ENCODE peak calls at places on chromosome 6, in eight cellular contexts. G, O, Z, R, J, D, Y and H are unnamed samples.

GRCh38 chr6:14510038-14510437 is 392.5 kb downstream of the CD83 start:
- DNase-seq in O (no peak), Y (no peak), D (no peak), R (no peak), Z (no peak), G (no peak), J (no peak), H (no peak)

GRCh38 chr6:143877584-143878271 is 13.5 kb downstream of the ZC2HC1B start:
- DNase-seq in D (no peak), Y (no peak), R (no peak), O (no peak), Z (no peak), J (no peak), G (no peak), H (no peak)

GRCh38 chr6:38088794-38089193 is 269.3 kb downstream of the ZFAND3 start:
- DNase-seq in D (no peak), O (no peak), J (no peak), R (no peak), G (no peak), Y (no peak), Z (no peak), H (no peak)

GRCh38 chr6:116251568-116252384 is 2.1 kb downstream of the TSPYL4 start:
- DNase-seq in Z (no peak), O (no peak), Y (no peak), D (no peak), J (no peak), R (no peak), G (no peak), H (no peak)

GRCh38 chr6:31666337-31666960 is 569 bp downstream of the CSNK2B start:
- DNase-seq in Z (no peak), G (no peak), J (no peak), Y (no peak), R (no peak), D (no peak), O (no peak), H (no peak)

GRCh38 chr6:107866606-107867301 is 42.6 kb upstream of the SCML4 start:
- DNase-seq in G (no peak), D (no peak), O (peak; percentile 18), Z (no peak), J (no peak), Y (no peak), R (peak; percentile 51), H (no peak)

GRCh38 chr6:53752856-53753255 is 41.9 kb upstream of the LRRC1 start:
- DNase-seq in Y (no peak), R (no peak), O (no peak), Z (no peak), J (no peak), D (no peak), G (no peak), H (no peak)

GRCh38 chr6:148177589-148178233 is 164.9 kb upstream of the SASH1 start:
- DNase-seq in D (no peak), R (peak; percentile 36), G (peak; percentile 64), Y (peak; percentile 54), O (peak; percentile 63), J (peak; percentile 89), Z (peak; percentile 79), H (peak; percentile 70)

GRCh38 chr6:56693246-56693607 is 50.5 kb upstream of the DST start:
- DNase-seq in Y (no peak), O (peak; percentile 56), D (no peak), J (no peak), Z (peak; percentile 74), R (no peak), G (peak; percentile 67), H (peak; percentile 83)

GRCh38 chr6:56690519-56691200 is 48.0 kb upstream of the DST start:
- DNase-seq in O (no peak), J (no peak), Y (no peak), D (no peak), Z (no peak), G (no peak), R (no peak), H (no peak)

GRCh38 chr6:56693988-56694387 is 51.3 kb upstream of the DST start:
- DNase-seq in O (no peak), J (no peak), R (no peak), Z (no peak), G (no peak), Y (no peak), D (no peak), H (no peak)

GRCh38 chr6:56691201-56691595 is 48.5 kb upstream of the DST start:
- DNase-seq in R (no peak), O (no peak), J (no peak), G (no peak), Z (no peak), D (no peak), Y (no peak), H (no peak)

GRCh38 chr6:56692586-56693245 is 50.0 kb upstream of the DST start:
- DNase-seq in D (no peak), G (no peak), R (no peak), J (no peak), Z (no peak), Y (no peak), O (no peak), H (no peak)
- H3K4me1 ChIP-seq in D (peaks cover 12% of the 10 kb centered on the region), G (peaks cover 6% of the 10 kb centered on the region), R (peaks cover 60% of the 10 kb centered on the region), J (no peaks in the 10 kb centered on the region), Z (peaks cover 55% of the 10 kb centered on the region), Y (no peaks in the 10 kb centered on the region), O (peaks cover 72% of the 10 kb centered on the region), H (peaks cover 27% of the 10 kb centered on the region)

GRCh38 chr6:111609827-111610526 is 4.3 kb upstream of the TRAF3IP2 start:
- DNase-seq in G (no peak), O (no peak), Y (no peak), D (no peak), J (no peak), R (no peak), Z (no peak), H (no peak)
- H3K4me3 ChIP-seq in G (no peak overlapping the region), O (no peak overlapping the region), Y (no peak overlapping the region), D (no peak overlapping the region), J (no peak overlapping the region), R (no peak overlapping the region), Z (no peak overlapping the region), H (no peak overlapping the region)

GRCh38 chr6:47483853-47484546 is 6.4 kb downstream of the CD2AP start:
- DNase-seq in J (no peak), R (no peak), D (no peak), Z (no peak), G (no peak), O (no peak), Y (no peak), H (no peak)
- TF ChIP-seq EP300 in J (no peak), R (no peak), D (no peak), Z (no peak), G (no peak), O (no peak), Y (no peak), H (no peak)

DNA sequence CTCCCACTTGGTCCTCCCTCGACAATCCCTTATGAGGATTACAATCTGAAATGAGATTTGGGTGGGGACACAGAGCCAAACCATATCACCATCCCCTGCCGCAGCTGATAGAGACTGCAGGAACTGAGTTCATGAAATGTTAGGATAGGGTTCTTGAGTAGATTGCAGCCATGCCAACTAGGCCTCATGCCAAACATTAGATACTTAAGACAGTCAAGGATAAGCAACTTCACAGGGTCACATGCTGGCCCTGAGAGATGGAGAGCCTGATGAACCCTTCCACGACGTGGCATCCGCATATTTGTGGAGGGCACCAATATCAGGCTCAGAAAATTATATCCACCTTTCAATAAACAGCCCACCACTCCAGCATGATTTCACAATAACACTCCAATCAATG is 121.3 kb downstream of the ALDH8A1 start:
- DNase-seq in Z (no peak), D (no peak), Y (no peak), O (no peak), R (no peak), G (no peak), J (no peak), H (no peak)
- H3K4me1 ChIP-seq in Z (no peaks in the 10 kb centered on the region), D (no peaks in the 10 kb centered on the region), Y (no peaks in the 10 kb centered on the region), O (no peaks in the 10 kb centered on the region), R (no peaks in the 10 kb centered on the region), G (peaks cover 4% of the 10 kb centered on the region), J (no peaks in the 10 kb centered on the region), H (peaks cover 8% of the 10 kb centered on the region)

DNA sequence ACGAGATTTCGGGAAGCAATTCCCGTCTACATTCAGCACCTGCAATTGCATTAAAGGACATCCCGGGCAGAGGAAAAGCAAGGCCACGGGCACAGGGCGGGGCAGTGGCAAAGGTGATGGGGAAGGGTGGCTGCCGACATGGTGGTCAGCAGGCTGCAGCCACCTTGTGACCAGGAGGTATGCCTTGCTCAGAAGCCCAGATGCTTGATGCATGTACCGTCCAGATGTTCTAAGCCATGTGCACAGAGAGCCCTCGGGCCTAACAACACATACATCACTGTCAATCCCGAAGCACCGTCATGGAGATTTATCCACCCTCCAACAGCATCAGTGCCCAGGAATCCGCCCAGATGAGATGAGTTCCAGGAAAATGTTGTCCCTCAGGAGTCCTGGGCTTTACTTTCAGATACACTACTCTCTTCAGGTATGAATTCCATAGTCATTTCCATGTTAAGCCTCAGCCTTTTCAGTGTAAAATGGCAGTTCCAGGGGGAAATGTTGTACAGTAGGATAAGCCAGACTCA is 77.8 kb upstream of the FRMD1 start:
- DNase-seq in D (no peak), J (peak; percentile 35), R (no peak), Y (no peak), Z (no peak), G (no peak), O (no peak), H (no peak)
- H3K4me3 ChIP-seq in D (no peak overlapping the region), J (no peak overlapping the region), R (no peak overlapping the region), Y (no peak overlapping the region), Z (no peak overlapping the region), G (no peak overlapping the region), O (no peak overlapping the region), H (no peak overlapping the region)

GRCh38 chr6:1042583-1043457 is 269.1 kb upstream of the FOXQ1 start:
- DNase-seq in G (no peak), D (no peak), Y (no peak), R (no peak), O (no peak), J (no peak), Z (no peak), H (no peak)

GRCh38 chr6:1045239-1045638 is 266.7 kb upstream of the FOXQ1 start:
- DNase-seq in Z (no peak), J (no peak), D (no peak), O (no peak), G (no peak), R (no peak), Y (no peak), H (no peak)

GRCh38 chr6:1040393-1040792 is 271.5 kb upstream of the FOXQ1 start:
- DNase-seq in G (no peak), Z (no peak), J (no peak), D (no peak), O (no peak), Y (no peak), R (no peak), H (no peak)

GRCh38 chr6:1044040-1044836 is 267.7 kb upstream of the FOXQ1 start:
- DNase-seq in O (no peak), Z (peak; percentile 81), Y (no peak), R (no peak), D (no peak), J (no peak), G (no peak), H (no peak)

DNA sequence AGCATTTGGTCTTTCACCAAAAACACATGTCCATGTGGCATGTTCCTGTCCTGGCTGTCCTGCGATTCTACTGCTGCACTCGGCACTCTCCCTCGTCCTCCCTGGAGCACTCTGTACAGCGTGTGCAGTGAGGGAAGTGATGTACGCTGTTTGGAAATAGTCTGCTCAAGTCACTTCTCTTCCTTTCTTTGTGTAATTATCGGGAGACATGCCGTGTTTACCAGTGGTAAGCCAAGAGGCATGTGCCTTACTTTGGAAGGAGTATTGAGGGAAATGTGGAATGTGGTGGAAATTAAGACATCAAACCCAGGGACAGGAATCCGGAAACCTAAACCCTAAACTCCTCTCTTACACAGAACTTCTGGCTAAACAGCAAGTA is 268.5 kb upstream of the FOXQ1 start:
- DNase-seq in R (no peak), O (no peak), G (no peak), Y (no peak), J (no peak), Z (no peak), D (no peak), H (no peak)
- TF ChIP-seq EP300 in R (no peak), O (no peak), G (no peak), Y (no peak), J (no peak), Z (no peak), D (no peak), H (no peak)